ENCODE peak calls at places on chromosome 10, in ten cellular contexts. E, K, N, A, V, H, W, G, T and J are unnamed samples.

GRCh38 chr10:82757907-82758306 is 882.9 kb downstream of the NRG3 start:
- DNase-seq in E (no peak), K (no peak), N (no peak), A (no peak), V (no peak), H (no peak), W (no peak), G (no peak), T (no peak), J (no peak)

GRCh38 chr10:13971586-13972475 is 358.9 kb downstream of the FRMD4A start:
- DNase-seq in E (peak), K (no peak), N (no peak), A (no peak), V (no peak), H (peak), W (no peak), G (no peak), T (no peak), J (no peak)

GRCh38 chr10:60649485-60650271 is 128.6 kb upstream of the CDK1 start:
- DNase-seq in E (no peak), K (no peak), N (no peak), A (no peak), V (no peak), H (no peak), W (no peak), G (no peak), T (no peak), J (no peak)

GRCh38 chr10:132452651-132453469 is 55.9 kb downstream of the PWWP2B start:
- DNase-seq in E (peak), K (peak), N (no peak), A (peak), V (peak), H (peak), W (peak), G (peak), T (peak), J (peak)

GRCh38 chr10:11358046-11358445 is 253.4 kb downstream of the USP6NL start:
- DNase-seq in E (no peak), K (no peak), N (no peak), A (no peak), V (no peak), H (no peak), W (no peak), G (no peak), T (no peak), J (no peak)

GRCh38 chr10:89793649-89794254 is 92.4 kb downstream of the KIF20B start:
- DNase-seq in E (peak), K (no peak), N (no peak), A (no peak), V (peak), H (no peak), W (peak), G (peak), T (peak), J (peak)

GRCh38 chr10:18368681-18369080 is 228.5 kb downstream of the CACNB2 start:
- DNase-seq in E (peak), K (no peak), N (no peak), A (no peak), V (no peak), H (no peak), W (no peak), G (no peak), T (no peak), J (no peak)

GRCh38 chr10:127922675-127923366 is 15.9 kb downstream of the PTPRE start:
- DNase-seq in E (peak), K (peak), N (no peak), A (no peak), V (peak), H (peak), W (no peak), G (no peak), T (peak), J (no peak)

GRCh38 chr10:71805776-71806705 is 32.7 kb upstream of the VSIR start:
- DNase-seq in E (no peak), K (no peak), N (no peak), A (no peak), V (peak), H (peak), W (no peak), G (peak), T (peak), J (no peak)

GRCh38 chr10:728603-729002 is 39.1 kb upstream of the DIP2C start:
- DNase-seq in E (no peak), K (no peak), N (no peak), A (no peak), V (no peak), H (no peak), W (no peak), G (no peak), T (no peak), J (no peak)

GRCh38 chr10:52778511-52779392 is 6.2 kb upstream of the MBL2 start:
- DNase-seq in E (peak), K (no peak), N (no peak), A (no peak), V (peak), H (peak), W (no peak), G (no peak), T (no peak), J (no peak)